ENCODE peak calls at places on chromosomes 4 and X, in eight cellular contexts. One of them, this sample, is unnamed.

GRCh38 chr4:105627620-105628019 is 75.2 kb downstream of the ARHGEF38 start:
- DNase-seq in tibial artery: no peak
- DNase-seq in fibroblast of villous mesenchyme: no peak
- DNase-seq in upper lobe of left lung: no peak
- DNase-seq in coronary artery: no peak
- DNase-seq in cardiac muscle cell: no peak
- DNase-seq in heart right ventricle: no peak
- DNase-seq in lower leg skin: no peak
- DNase-seq in this sample: no peak

GRCh38 chrX:22963186-22963585 is 36.6 kb upstream of the DDX53 start:
- DNase-seq in tibial artery: no peak
- DNase-seq in fibroblast of villous mesenchyme: no peak
- DNase-seq in upper lobe of left lung: no peak
- DNase-seq in coronary artery: no peak
- DNase-seq in cardiac muscle cell: no peak
- DNase-seq in heart right ventricle: no peak
- DNase-seq in lower leg skin: no peak
- DNase-seq in this sample: no peak

GRCh38 chr4:82745173-82745842 is 53.3 kb downstream of the SCD5 start:
- DNase-seq in tibial artery: no peak
- DNase-seq in fibroblast of villous mesenchyme: no peak
- DNase-seq in upper lobe of left lung: no peak
- DNase-seq in coronary artery: no peak
- DNase-seq in cardiac muscle cell: no peak
- DNase-seq in heart right ventricle: no peak
- DNase-seq in lower leg skin: peak; percentile 23
- DNase-seq in this sample: no peak

GRCh38 chrX:31658360-31658759 is 586.5 kb upstream of the FTHL17 start:
- DNase-seq in tibial artery: no peak
- DNase-seq in fibroblast of villous mesenchyme: peak; percentile 34
- DNase-seq in upper lobe of left lung: no peak
- DNase-seq in coronary artery: no peak
- DNase-seq in cardiac muscle cell: peak; percentile 49
- DNase-seq in heart right ventricle: no peak
- DNase-seq in lower leg skin: no peak
- DNase-seq in this sample: peak; percentile 52

GRCh38 chrX:129984196-129984962 is 1.9 kb downstream of the BCORL1 start:
- DNase-seq in tibial artery: peak; percentile 20
- DNase-seq in fibroblast of villous mesenchyme: peak; percentile 4
- DNase-seq in upper lobe of left lung: peak; percentile 89
- DNase-seq in coronary artery: no peak
- DNase-seq in cardiac muscle cell: peak; percentile 21
- DNase-seq in heart right ventricle: peak; percentile 16
- DNase-seq in lower leg skin: peak; percentile 87
- DNase-seq in this sample: no peak

GRCh38 chrX:55135171-55135570 is 46.4 kb downstream of the PAGE2 start:
- DNase-seq in tibial artery: peak; percentile 21
- DNase-seq in fibroblast of villous mesenchyme: peak; percentile 36
- DNase-seq in upper lobe of left lung: no peak
- DNase-seq in coronary artery: no peak
- DNase-seq in cardiac muscle cell: peak; percentile 69
- DNase-seq in heart right ventricle: peak; percentile 9
- DNase-seq in lower leg skin: no peak
- DNase-seq in this sample: peak; percentile 60

GRCh38 chr4:125314676-125315570 is at the start of gene FAT4:
- DNase-seq in tibial artery: peak; percentile 96
- DNase-seq in fibroblast of villous mesenchyme: peak; percentile 98
- DNase-seq in upper lobe of left lung: peak; percentile 95
- DNase-seq in coronary artery: peak; percentile 98
- DNase-seq in cardiac muscle cell: peak; percentile 100
- DNase-seq in heart right ventricle: peak; percentile 97
- DNase-seq in lower leg skin: peak; percentile 98
- DNase-seq in this sample: peak; percentile 99

GRCh38 chr4:74037076-74037475 is 1.4 kb downstream of the CXCL3 start:
- DNase-seq in tibial artery: no peak
- DNase-seq in fibroblast of villous mesenchyme: no peak
- DNase-seq in upper lobe of left lung: no peak
- DNase-seq in coronary artery: no peak
- DNase-seq in cardiac muscle cell: no peak
- DNase-seq in heart right ventricle: no peak
- DNase-seq in lower leg skin: no peak
- DNase-seq in this sample: no peak

GRCh38 chr4:112411781-112412281 is 104.1 kb downstream of the NEUROG2 start:
- DNase-seq in tibial artery: no peak
- DNase-seq in fibroblast of villous mesenchyme: no peak
- DNase-seq in upper lobe of left lung: peak; percentile 52
- DNase-seq in coronary artery: no peak
- DNase-seq in cardiac muscle cell: no peak
- DNase-seq in heart right ventricle: no peak
- DNase-seq in lower leg skin: no peak
- DNase-seq in this sample: no peak

GRCh38 chr4:7068279-7068842 is 497 bp upstream of the GRPEL1 start:
- DNase-seq in tibial artery: no peak
- DNase-seq in fibroblast of villous mesenchyme: no peak
- DNase-seq in upper lobe of left lung: peak; percentile 100
- DNase-seq in coronary artery: no peak
- DNase-seq in cardiac muscle cell: no peak
- DNase-seq in heart right ventricle: no peak
- DNase-seq in lower leg skin: peak; percentile 100
- DNase-seq in this sample: no peak

GRCh38 chr4:186727977-186728519 is 4.4 kb upstream of the FAT1 start:
- DNase-seq in tibial artery: no peak
- DNase-seq in fibroblast of villous mesenchyme: no peak
- DNase-seq in upper lobe of left lung: no peak
- DNase-seq in coronary artery: no peak
- DNase-seq in cardiac muscle cell: peak; percentile 50
- DNase-seq in heart right ventricle: no peak
- DNase-seq in lower leg skin: no peak
- DNase-seq in this sample: peak; percentile 51

GRCh38 chrX:123728001-123728400 is 4.9 kb downstream of the THOC2 start:
- DNase-seq in tibial artery: no peak
- DNase-seq in fibroblast of villous mesenchyme: no peak
- DNase-seq in upper lobe of left lung: no peak
- DNase-seq in coronary artery: no peak
- DNase-seq in cardiac muscle cell: no peak
- DNase-seq in heart right ventricle: no peak
- DNase-seq in lower leg skin: no peak
- DNase-seq in this sample: no peak

GRCh38 chr4:176478076-176478475 is 158.3 kb downstream of the SPCS3 start:
- DNase-seq in tibial artery: no peak
- DNase-seq in fibroblast of villous mesenchyme: peak; percentile 29
- DNase-seq in upper lobe of left lung: no peak
- DNase-seq in coronary artery: no peak
- DNase-seq in cardiac muscle cell: no peak
- DNase-seq in heart right ventricle: no peak
- DNase-seq in lower leg skin: no peak
- DNase-seq in this sample: peak; percentile 15

GRCh38 chrX:123909498-123909897 is 49.6 kb downstream of the XIAP start:
- DNase-seq in tibial artery: no peak
- DNase-seq in fibroblast of villous mesenchyme: peak; percentile 76
- DNase-seq in upper lobe of left lung: no peak
- DNase-seq in coronary artery: no peak
- DNase-seq in cardiac muscle cell: peak; percentile 19
- DNase-seq in heart right ventricle: no peak
- DNase-seq in lower leg skin: no peak
- DNase-seq in this sample: no peak

GRCh38 chr4:91488946-91489345 is 814.8 kb upstream of the GRID2 start:
- DNase-seq in tibial artery: no peak
- DNase-seq in fibroblast of villous mesenchyme: no peak
- DNase-seq in upper lobe of left lung: no peak
- DNase-seq in coronary artery: no peak
- DNase-seq in cardiac muscle cell: peak; percentile 1
- DNase-seq in heart right ventricle: no peak
- DNase-seq in lower leg skin: no peak
- DNase-seq in this sample: peak; percentile 17

GRCh38 chr4:85952982-85953650 is 406.7 kb downstream of the MAPK10 start:
- DNase-seq in tibial artery: no peak
- DNase-seq in fibroblast of villous mesenchyme: no peak
- DNase-seq in upper lobe of left lung: no peak
- DNase-seq in coronary artery: no peak
- DNase-seq in cardiac muscle cell: no peak
- DNase-seq in heart right ventricle: no peak
- DNase-seq in lower leg skin: no peak
- DNase-seq in this sample: peak; percentile 20

GRCh38 chrX:154399527-154400368 is 1.6 kb downstream of the RPL10 start:
- DNase-seq in tibial artery: no peak
- DNase-seq in fibroblast of villous mesenchyme: no peak
- DNase-seq in upper lobe of left lung: no peak
- DNase-seq in coronary artery: no peak
- DNase-seq in cardiac muscle cell: peak; percentile 24
- DNase-seq in heart right ventricle: no peak
- DNase-seq in lower leg skin: no peak
- DNase-seq in this sample: no peak

GRCh38 chr4:7539659-7540058 is 104.9 kb upstream of the PSAPL1 start:
- DNase-seq in tibial artery: no peak
- DNase-seq in fibroblast of villous mesenchyme: no peak
- DNase-seq in upper lobe of left lung: peak; percentile 34
- DNase-seq in coronary artery: no peak
- DNase-seq in cardiac muscle cell: no peak
- DNase-seq in heart right ventricle: no peak
- DNase-seq in lower leg skin: no peak
- DNase-seq in this sample: no peak

GRCh38 chrX:132463411-132463810 is 25.4 kb downstream of the MBNL3 start:
- DNase-seq in tibial artery: no peak
- DNase-seq in fibroblast of villous mesenchyme: no peak
- DNase-seq in upper lobe of left lung: no peak
- DNase-seq in coronary artery: no peak
- DNase-seq in cardiac muscle cell: no peak
- DNase-seq in heart right ventricle: no peak
- DNase-seq in lower leg skin: no peak
- DNase-seq in this sample: peak; percentile 10

GRCh38 chr4:4260185-4260751 is 12.2 kb upstream of the TMEM128 start:
- DNase-seq in tibial artery: no peak
- DNase-seq in fibroblast of villous mesenchyme: peak; percentile 69
- DNase-seq in upper lobe of left lung: no peak
- DNase-seq in coronary artery: no peak
- DNase-seq in cardiac muscle cell: peak; percentile 83
- DNase-seq in heart right ventricle: no peak
- DNase-seq in lower leg skin: no peak
- DNase-seq in this sample: peak; percentile 89

GRCh38 chrX:3713225-3713936 is at the start of gene PRKX:
- DNase-seq in tibial artery: peak; percentile 25
- DNase-seq in fibroblast of villous mesenchyme: peak; percentile 45
- DNase-seq in upper lobe of left lung: peak; percentile 93
- DNase-seq in coronary artery: no peak
- DNase-seq in cardiac muscle cell: peak; percentile 56
- DNase-seq in heart right ventricle: peak; percentile 26
- DNase-seq in lower leg skin: peak; percentile 91
- DNase-seq in this sample: peak; percentile 42

DNA sequence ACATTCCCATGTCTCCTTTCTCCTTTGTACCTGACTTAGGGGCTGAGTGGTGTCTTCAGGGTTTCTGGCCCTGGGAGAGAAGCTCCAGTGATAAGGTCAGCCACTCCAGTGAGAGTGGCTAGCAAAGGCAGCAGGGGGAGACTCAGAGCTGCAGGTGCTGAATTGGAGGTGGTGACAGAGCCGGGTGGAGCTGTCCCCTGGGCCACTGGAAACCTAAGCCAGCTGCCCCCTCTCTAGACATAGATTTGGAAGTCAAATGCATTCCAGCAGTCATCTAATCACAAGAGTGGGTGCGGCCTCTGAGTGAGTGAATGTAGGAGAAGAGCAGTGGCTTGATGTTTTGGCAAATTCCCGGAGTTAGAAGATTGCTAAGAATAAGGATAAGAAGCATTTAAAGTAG is 28.5 kb downstream of the TRIM2 start:
- DNase-seq in tibial artery: no peak
- DNase-seq in fibroblast of villous mesenchyme: no peak
- DNase-seq in upper lobe of left lung: no peak
- DNase-seq in coronary artery: no peak
- DNase-seq in cardiac muscle cell: no peak
- DNase-seq in heart right ventricle: peak; percentile 66
- DNase-seq in lower leg skin: peak; percentile 82
- DNase-seq in this sample: no peak
- TF ChIP-seq CTCF in tibial artery: no peak
- TF ChIP-seq CTCF in fibroblast of villous mesenchyme: peak; percentile 42
- TF ChIP-seq CTCF in upper lobe of left lung: peak; percentile 7
- TF ChIP-seq CTCF in coronary artery: no peak
- TF ChIP-seq CTCF in cardiac muscle cell: peak; percentile 10
- TF ChIP-seq CTCF in heart right ventricle: no peak
- TF ChIP-seq CTCF in lower leg skin: no peak
- TF ChIP-seq CTCF in this sample: peak; percentile 19

DNA sequence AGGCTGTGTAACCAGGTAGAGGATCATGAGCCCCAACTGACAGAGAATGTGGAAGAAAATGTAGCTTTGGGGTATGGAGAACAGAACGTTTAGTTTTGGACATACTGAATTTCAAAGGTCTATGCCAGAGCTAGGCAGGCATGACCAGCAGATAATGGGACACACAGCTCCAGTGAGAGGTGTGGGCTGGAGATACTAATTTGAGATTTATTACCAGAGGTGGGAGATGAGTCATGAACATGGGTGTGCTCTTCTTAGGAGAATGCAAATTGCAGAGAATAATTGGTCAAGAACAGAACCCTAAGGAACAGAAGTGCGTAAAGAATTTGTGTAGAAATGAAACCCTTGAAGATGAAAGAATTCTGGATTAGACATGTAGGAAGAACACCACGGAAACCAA is 125.2 kb downstream of the PACRGL start:
- DNase-seq in tibial artery: no peak
- DNase-seq in fibroblast of villous mesenchyme: no peak
- DNase-seq in upper lobe of left lung: no peak
- DNase-seq in coronary artery: no peak
- DNase-seq in cardiac muscle cell: no peak
- DNase-seq in heart right ventricle: no peak
- DNase-seq in lower leg skin: no peak
- DNase-seq in this sample: no peak
- TF ChIP-seq CTCF in tibial artery: no peak
- TF ChIP-seq CTCF in fibroblast of villous mesenchyme: no peak
- TF ChIP-seq CTCF in upper lobe of left lung: no peak
- TF ChIP-seq CTCF in coronary artery: no peak
- TF ChIP-seq CTCF in cardiac muscle cell: no peak
- TF ChIP-seq CTCF in heart right ventricle: no peak
- TF ChIP-seq CTCF in lower leg skin: no peak
- TF ChIP-seq CTCF in this sample: no peak

GRCh38 chr4:185011408-185011807 is 6.9 kb upstream of the HELT start:
- DNase-seq in tibial artery: no peak
- DNase-seq in fibroblast of villous mesenchyme: no peak
- DNase-seq in upper lobe of left lung: peak; percentile 70
- DNase-seq in coronary artery: no peak
- DNase-seq in cardiac muscle cell: no peak
- DNase-seq in heart right ventricle: no peak
- DNase-seq in lower leg skin: no peak
- DNase-seq in this sample: no peak
- TF ChIP-seq CTCF in tibial artery: no peak
- TF ChIP-seq CTCF in fibroblast of villous mesenchyme: peak; percentile 58
- TF ChIP-seq CTCF in upper lobe of left lung: peak; percentile 34
- TF ChIP-seq CTCF in coronary artery: no peak
- TF ChIP-seq CTCF in cardiac muscle cell: peak; percentile 63
- TF ChIP-seq CTCF in heart right ventricle: no peak
- TF ChIP-seq CTCF in lower leg skin: no peak
- TF ChIP-seq CTCF in this sample: peak; percentile 49

DNA sequence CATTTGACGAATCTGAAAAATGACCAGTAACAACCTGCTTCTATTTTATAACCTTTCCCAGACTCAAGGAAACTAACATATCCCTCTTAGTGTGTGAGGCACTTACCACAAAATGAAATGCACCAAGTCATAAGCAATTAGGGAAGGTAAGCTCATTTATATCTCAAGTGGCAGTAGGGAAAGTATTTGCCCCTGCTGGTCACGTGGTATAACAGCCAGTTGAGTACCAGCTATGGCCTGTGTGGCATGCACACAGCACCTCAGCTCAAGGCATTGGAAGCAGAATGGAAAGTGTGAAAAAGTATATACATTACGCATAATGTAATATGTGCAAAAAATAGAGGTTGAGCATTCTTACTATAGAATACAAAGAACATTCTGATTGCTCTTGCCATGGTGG is 178.3 kb upstream of the GYPA start:
- DNase-seq in tibial artery: no peak
- DNase-seq in fibroblast of villous mesenchyme: no peak
- DNase-seq in upper lobe of left lung: no peak
- DNase-seq in coronary artery: no peak
- DNase-seq in cardiac muscle cell: no peak
- DNase-seq in heart right ventricle: no peak
- DNase-seq in lower leg skin: no peak
- DNase-seq in this sample: no peak
- TF ChIP-seq CTCF in tibial artery: no peak
- TF ChIP-seq CTCF in fibroblast of villous mesenchyme: no peak
- TF ChIP-seq CTCF in upper lobe of left lung: no peak
- TF ChIP-seq CTCF in coronary artery: no peak
- TF ChIP-seq CTCF in cardiac muscle cell: no peak
- TF ChIP-seq CTCF in heart right ventricle: no peak
- TF ChIP-seq CTCF in lower leg skin: no peak
- TF ChIP-seq CTCF in this sample: no peak